ENCODE peak calls at places on chromosomes 7 and 10, in eight cellular contexts. A is K562, N is GM23338, U is HCT116, I is SK-N-SH, Y is HepG2, W is H1, O is GM12878. K is an unnamed sample.
A peak's percentile ranks its signal among the peaks of the same experiment; 100 is the strongest.

GRCh38 chr7:21971780-21972396 is 26.2 kb upstream of the CDCA7L start:
- DNase-seq in N (no peak), W (no peak), A (no peak), I (no peak), Y (no peak), U (peak; percentile 77), O (no peak), K (no peak)

GRCh38 chr7:27151945-27152815 is at the start of gene HOXA3:
- DNase-seq in O (no peak), W (no peak), I (peak; percentile 54), A (no peak), Y (no peak), N (peak; percentile 6), U (no peak), K (peak; percentile 94)

GRCh38 chr10:110420401-110421193 is 77.1 kb upstream of the DUSP5 start:
- DNase-seq in I (no peak), N (no peak), W (no peak), U (no peak), Y (no peak), A (no peak), O (no peak), K (peak; percentile 81)

GRCh38 chr10:98971464-98971863 is 264.2 kb downstream of the HPSE2 start:
- DNase-seq in I (no peak), W (no peak), O (no peak), A (no peak), Y (no peak), N (no peak), U (no peak), K (no peak)

GRCh38 chr10:7887417-7887816 is 69.1 kb downstream of the TAF3 start:
- DNase-seq in O (no peak), A (peak; percentile 68), I (no peak), N (no peak), W (no peak), Y (no peak), U (no peak), K (peak; percentile 49)

GRCh38 chr10:65017523-65017922 is 1496.3 kb downstream of the REEP3 start:
- DNase-seq in A (peak; percentile 28), I (no peak), W (no peak), Y (no peak), U (no peak), O (no peak), N (no peak), K (no peak)

GRCh38 chr10:113020838-113021237 is 70.8 kb downstream of the TCF7L2 start:
- DNase-seq in Y (peak; percentile 11), N (no peak), U (no peak), W (no peak), O (no peak), I (no peak), A (no peak), K (no peak)

GRCh38 chr10:103197177-103197576 is 4.1 kb upstream of the NT5C2 start:
- DNase-seq in N (no peak), I (peak; percentile 30), O (no peak), W (no peak), Y (peak; percentile 78), U (peak; percentile 37), A (peak; percentile 83), K (peak; percentile 87)

GRCh38 chr7:151558575-151558974 is 38.9 kb upstream of the RHEB start:
- DNase-seq in U (no peak), N (no peak), A (no peak), I (no peak), O (no peak), W (no peak), Y (peak; percentile 12), K (no peak)

GRCh38 chr7:1108264-1108920 is 20.5 kb downstream of the GPER1 start:
- DNase-seq in W (no peak), Y (no peak), U (no peak), A (no peak), I (no peak), O (no peak), N (no peak), K (no peak)

GRCh38 chr7:336810-337566 is 47.0 kb downstream of the FOXL3 start:
- DNase-seq in N (no peak), W (no peak), U (no peak), Y (no peak), I (no peak), A (no peak), O (no peak), K (no peak)

GRCh38 chr7:52897708-52898107 is 137.7 kb upstream of the POM121L12 start:
- DNase-seq in U (no peak), O (no peak), A (no peak), N (no peak), I (no peak), W (no peak), Y (no peak), K (no peak)

GRCh38 chr7:15685358-15686181 is 913 bp downstream of the MEOX2 start:
- DNase-seq in U (no peak), Y (no peak), O (no peak), W (no peak), A (no peak), N (peak; percentile 74), I (peak; percentile 16), K (peak; percentile 54)

GRCh38 chr10:66827353-66827752 is 98.5 kb upstream of the LRRTM3 start:
- DNase-seq in A (no peak), I (no peak), U (peak; percentile 33), N (no peak), Y (no peak), O (no peak), W (no peak), K (no peak)

GRCh38 chr7:101952355-101953247 is 135.2 kb downstream of the CUX1 start:
- DNase-seq in U (peak; percentile 86), I (no peak), O (no peak), Y (no peak), W (no peak), A (peak; percentile 34), N (no peak), K (peak; percentile 96)

GRCh38 chr10:96345250-96345649 is 13.6 kb downstream of the OPALIN start:
- DNase-seq in O (no peak), N (peak; percentile 38), U (no peak), Y (no peak), I (no peak), W (no peak), A (no peak), K (peak; percentile 1)

GRCh38 chr10:48494073-48494472 is 110.8 kb downstream of the ARHGAP22 start:
- DNase-seq in U (no peak), Y (no peak), I (no peak), N (no peak), A (no peak), W (no peak), O (no peak), K (no peak)
- TF ChIP-seq POLR2AphosphoS5 in U (no peak), Y (no peak), I (no peak), N (no peak), A (no peak), W (no peak), O (no peak), K (no peak)

GRCh38 chr10:116802474-116802873 is 46.8 kb upstream of the ENO4 start:
- DNase-seq in U (no peak), W (no peak), A (no peak), Y (no peak), I (no peak), O (no peak), N (peak; percentile 37), K (no peak)
- H2AFZ ChIP-seq in U (no peak overlapping the region), W (no peak overlapping the region), A (no peak overlapping the region), Y (no peak overlapping the region), I (no peak overlapping the region), O (no peak overlapping the region), N (no peak overlapping the region), K (no peak overlapping the region)

GRCh38 chr7:143380264-143380645 is 890 bp upstream of the ZYX start:
- DNase-seq in N (peak; percentile 92), U (peak; percentile 61), A (peak; percentile 94), O (peak; percentile 46), I (peak; percentile 90), Y (peak; percentile 61), W (peak; percentile 50), K (peak; percentile 89)

GRCh38 chr7:143381427-143382125 is 431 bp downstream of the ZYX start:
- DNase-seq in O (no peak), N (no peak), W (no peak), I (peak; percentile 89), Y (no peak), U (no peak), A (peak; percentile 47), K (peak; percentile 68)

GRCh38 chr7:143379607-143380263 is 1.4 kb upstream of the ZYX start:
- DNase-seq in O (no peak), W (no peak), Y (no peak), I (peak; percentile 46), N (no peak), A (no peak), U (peak; percentile 16), K (no peak)

GRCh38 chr7:143382126-143382790 is 1.1 kb downstream of the ZYX start:
- DNase-seq in Y (no peak), U (no peak), I (no peak), A (peak; percentile 27), O (no peak), W (no peak), N (no peak), K (no peak)

DNA sequence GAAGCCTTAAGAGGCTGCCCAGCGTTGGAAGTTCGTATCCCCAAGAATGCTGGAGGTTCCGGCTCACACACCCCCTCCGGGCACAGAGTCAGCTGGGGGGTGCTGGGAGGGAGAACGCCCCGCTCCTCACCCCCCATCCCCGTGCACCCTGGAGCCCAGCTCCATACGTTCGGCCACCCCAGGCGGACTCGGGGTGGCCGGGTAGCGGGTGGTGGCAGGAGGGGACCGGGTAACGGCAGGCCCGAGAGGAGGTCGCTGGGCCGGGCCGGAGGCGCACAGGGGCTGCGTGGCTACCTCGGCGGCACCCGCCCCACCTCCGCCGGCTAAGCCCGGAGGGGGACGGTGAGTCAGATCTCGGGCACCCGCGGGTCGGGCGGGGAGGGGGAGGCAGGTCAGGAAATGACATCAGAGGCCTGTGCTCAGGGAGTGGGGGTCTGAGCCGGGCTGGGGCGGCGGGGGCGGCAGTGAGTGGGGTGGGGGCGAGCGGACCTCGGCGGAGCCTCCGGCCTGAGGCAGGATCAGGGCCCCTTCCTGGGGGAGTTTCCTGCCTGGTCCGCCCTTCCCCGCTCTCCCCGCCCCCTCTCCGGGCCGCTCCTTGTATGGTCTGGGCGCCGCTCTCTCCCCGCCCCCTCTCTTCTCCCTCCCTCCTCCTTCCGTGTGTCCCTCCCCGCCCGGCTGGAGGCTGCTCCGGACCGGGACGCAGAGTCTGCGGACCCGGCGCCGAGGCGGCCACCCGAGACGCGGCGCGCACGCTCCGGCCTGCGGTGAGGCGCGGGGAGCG is at the start of gene ZYX:
- DNase-seq in W (peak; percentile 87), U (peak; percentile 64), Y (peak; percentile 84), O (peak; percentile 39), I (peak; percentile 99), N (peak; percentile 96), A (peak; percentile 98), K (peak; percentile 94)
- TF ChIP-seq POLR2AphosphoS5 in W (peak; percentile 39), U (peak; percentile 78), Y (peak; percentile 40), O (peak; percentile 79), I (peak; percentile 58), N (peak; percentile 88), A (peak; percentile 87), K (peak; percentile 91)

GRCh38 chr10:49762566-49762877 is 399 bp upstream of the OGDHL start:
- DNase-seq in O (no peak), Y (no peak), U (no peak), I (peak; percentile 43), W (no peak), A (no peak), N (no peak), K (no peak)
- H2AFZ ChIP-seq in O (no peak overlapping the region), Y (no peak overlapping the region), U (no peak overlapping the region), I (peak overlapping the region; percentile 94), W (no peak overlapping the region), A (no peak overlapping the region), N (peak overlapping the region; percentile 56), K (no peak overlapping the region)

K was measured in endothelial cell of umbilical vein.